ENCODE peak calls at places on chromosomes 12 and 14, in five cellular contexts. One of them, this sample, is unnamed.

GRCh38 chr14:104350463-104351185 is 212.2 kb downstream of the KIF26A start:
- DNase-seq in D341Med: no peak
- DNase-seq in A673: no peak
- DNase-seq in DMS153: no peak
- DNase-seq in NCI-H1092 treated with DMSO at 0.1 percent for 48 hours: peak
- DNase-seq in this sample: no peak

GRCh38 chr12:103964805-103965204 is 867 bp upstream of the TDG start:
- DNase-seq in D341Med: no peak
- DNase-seq in DMS153: no peak
- DNase-seq in NCI-H1092 treated with DMSO at 0.1 percent for 48 hours: no peak
- DNase-seq in A673: no peak
- DNase-seq in this sample: no peak

GRCh38 chr12:115413626-115414025 is 729.7 kb upstream of the TBX3 start:
- DNase-seq in D341Med: no peak
- DNase-seq in NCI-H1092 treated with DMSO at 0.1 percent for 48 hours: no peak
- DNase-seq in A673: no peak
- DNase-seq in DMS153: no peak
- DNase-seq in this sample: no peak

GRCh38 chr14:104224516-104225281 is 86.3 kb downstream of the KIF26A start:
- DNase-seq in DMS153: no peak
- DNase-seq in D341Med: no peak
- DNase-seq in NCI-H1092 treated with DMSO at 0.1 percent for 48 hours: no peak
- DNase-seq in A673: peak
- DNase-seq in this sample: peak

GRCh38 chr14:20454359-20454644 is 310 bp downstream of the OSGEP start:
- DNase-seq in NCI-H1092 treated with DMSO at 0.1 percent for 48 hours: no peak
- DNase-seq in A673: no peak
- DNase-seq in D341Med: no peak
- DNase-seq in DMS153: no peak
- DNase-seq in this sample: peak

GRCh38 chr12:124217508-124217981 is 77.3 kb upstream of the RFLNA start:
- DNase-seq in NCI-H1092 treated with DMSO at 0.1 percent for 48 hours: peak
- DNase-seq in DMS153: no peak
- DNase-seq in A673: peak
- DNase-seq in D341Med: no peak
- DNase-seq in this sample: no peak

GRCh38 chr14:77033622-77034521 is 5.4 kb upstream of the IRF2BPL start:
- DNase-seq in D341Med: no peak
- DNase-seq in A673: peak
- DNase-seq in DMS153: peak
- DNase-seq in NCI-H1092 treated with DMSO at 0.1 percent for 48 hours: peak
- DNase-seq in this sample: peak

GRCh38 chr12:72832024-72832423 is 559.9 kb downstream of the TRHDE start:
- DNase-seq in A673: no peak
- DNase-seq in NCI-H1092 treated with DMSO at 0.1 percent for 48 hours: no peak
- DNase-seq in D341Med: no peak
- DNase-seq in DMS153: no peak
- DNase-seq in this sample: no peak

GRCh38 chr14:81400852-81401251 is 728 bp upstream of the STON2 start:
- DNase-seq in A673: peak
- DNase-seq in D341Med: no peak
- DNase-seq in DMS153: no peak
- DNase-seq in NCI-H1092 treated with DMSO at 0.1 percent for 48 hours: peak
- DNase-seq in this sample: no peak

GRCh38 chr14:103500148-103500990 is 22.3 kb downstream of the CKB start:
- DNase-seq in NCI-H1092 treated with DMSO at 0.1 percent for 48 hours: peak
- DNase-seq in D341Med: peak
- DNase-seq in DMS153: no peak
- DNase-seq in A673: peak
- DNase-seq in this sample: peak

GRCh38 chr14:50985816-50986396 is 41.6 kb upstream of the PYGL start:
- DNase-seq in NCI-H1092 treated with DMSO at 0.1 percent for 48 hours: no peak
- DNase-seq in A673: no peak
- DNase-seq in D341Med: no peak
- DNase-seq in DMS153: no peak
- DNase-seq in this sample: no peak

GRCh38 chr14:55553791-55554190 is 26.2 kb upstream of the KTN1 start:
- DNase-seq in NCI-H1092 treated with DMSO at 0.1 percent for 48 hours: no peak
- DNase-seq in A673: no peak
- DNase-seq in DMS153: no peak
- DNase-seq in D341Med: no peak
- DNase-seq in this sample: no peak

GRCh38 chr12:85530486-85530885 is 250.5 kb downstream of the ALX1 start:
- DNase-seq in D341Med: no peak
- DNase-seq in A673: no peak
- DNase-seq in NCI-H1092 treated with DMSO at 0.1 percent for 48 hours: no peak
- DNase-seq in DMS153: no peak
- DNase-seq in this sample: no peak

GRCh38 chr14:73283592-73284379 is 46.5 kb downstream of the PAPLN start:
- DNase-seq in A673: peak
- DNase-seq in DMS153: no peak
- DNase-seq in D341Med: peak
- DNase-seq in NCI-H1092 treated with DMSO at 0.1 percent for 48 hours: no peak
- DNase-seq in this sample: peak

GRCh38 chr12:106147956-106148355 is 9.2 kb upstream of the NUAK1 start:
- DNase-seq in A673: no peak
- DNase-seq in D341Med: no peak
- DNase-seq in DMS153: peak
- DNase-seq in NCI-H1092 treated with DMSO at 0.1 percent for 48 hours: peak
- DNase-seq in this sample: peak

GRCh38 chr14:106872619-106873446 is 1346.5 kb downstream of the TMEM121 start:
- DNase-seq in NCI-H1092 treated with DMSO at 0.1 percent for 48 hours: peak
- DNase-seq in A673: peak
- DNase-seq in DMS153: peak
- DNase-seq in D341Med: peak
- DNase-seq in this sample: peak

GRCh38 chr12:24421759-24422158 is 472.3 kb upstream of the SOX5 start:
- DNase-seq in A673: no peak
- DNase-seq in D341Med: no peak
- DNase-seq in NCI-H1092 treated with DMSO at 0.1 percent for 48 hours: no peak
- DNase-seq in DMS153: no peak
- DNase-seq in this sample: no peak

This sample was measured in NCI-H1694 treated with DMSO at 0.1 percent for 48 hours.